ENCODE peak calls at places on chromosomes 5 and 9, in six cellular contexts. L is mucosa of descending colon, W is upper lobe of right lung, X is tibial nerve, V is transverse colon, P is fibroblast of mammary gland. E is an unnamed sample.

GRCh38 chr5:96952118-96952750 is 16.4 kb downstream of the LNPEP start:
- DNase-seq in L (no peak), W (no peak), X (no peak), V (no peak), P (no peak), E (no peak)

GRCh38 chr5:134874831-134875655 is 872 bp downstream of the TXNDC15 start:
- DNase-seq in L (peak; percentile 64), W (peak; percentile 66), X (peak; percentile 58), V (peak; percentile 67), P (peak; percentile 92), E (peak; percentile 57)

GRCh38 chr9:134820901-134821300 is 59.7 kb upstream of the FCN2 start:
- DNase-seq in L (no peak), W (no peak), X (no peak), V (no peak), P (no peak), E (no peak)

GRCh38 chr5:110687485-110687884 is 39.0 kb downstream of the TMEM232 start:
- DNase-seq in L (no peak), W (no peak), X (no peak), V (no peak), P (no peak), E (no peak)

GRCh38 chr5:73234156-73234555 is 61.2 kb downstream of the TMEM174 start:
- DNase-seq in L (no peak), W (no peak), X (no peak), V (no peak), P (no peak), E (no peak)

GRCh38 chr5:61298066-61298465 is 34.0 kb upstream of the ZSWIM6 start:
- DNase-seq in L (no peak), W (no peak), X (no peak), V (no peak), P (no peak), E (no peak)

GRCh38 chr9:113737414-113738271 is 138.5 kb upstream of the ZNF618 start:
- DNase-seq in L (peak; percentile 75), W (no peak), X (no peak), V (peak; percentile 32), P (peak; percentile 67), E (no peak)

GRCh38 chr5:81045389-81045807 is 85.2 kb downstream of the RASGRF2 start:
- DNase-seq in L (no peak), W (no peak), X (no peak), V (no peak), P (no peak), E (no peak)

GRCh38 chr5:23221838-23222237 is 285.6 kb upstream of the PRDM9 start:
- DNase-seq in L (no peak), W (no peak), X (no peak), V (no peak), P (no peak), E (no peak)

GRCh38 chr9:75548871-75549270 is 341.6 kb upstream of the PCSK5 start:
- DNase-seq in L (no peak), W (no peak), X (no peak), V (no peak), P (no peak), E (no peak)

GRCh38 chr5:158436271-158437065 is 577.5 kb upstream of the CLINT1 start:
- DNase-seq in L (no peak), W (no peak), X (no peak), V (no peak), P (no peak), E (no peak)

GRCh38 chr5:60526336-60526875 is 173.6 kb downstream of the DEPDC1B start:
- DNase-seq in L (no peak), W (no peak), X (no peak), V (no peak), P (no peak), E (no peak)

GRCh38 chr9:109604788-109605187 is 106.7 kb upstream of the PTPN3 start:
- DNase-seq in L (no peak), W (no peak), X (no peak), V (no peak), P (peak; percentile 6), E (no peak)

GRCh38 chr5:157197088-157197487 is 16.4 kb downstream of the ITK start:
- DNase-seq in L (no peak), W (no peak), X (no peak), V (no peak), P (no peak), E (no peak)

GRCh38 chr9:76756273-76756650 is 8.0 kb upstream of the PCA3 start:
- DNase-seq in L (peak; percentile 51), W (no peak), X (no peak), V (peak; percentile 31), P (peak; percentile 44), E (no peak)

GRCh38 chr9:2291980-2292704 is 277.0 kb downstream of the SMARCA2 start:
- DNase-seq in L (peak; percentile 19), W (no peak), X (no peak), V (no peak), P (peak; percentile 44), E (no peak)

DNA sequence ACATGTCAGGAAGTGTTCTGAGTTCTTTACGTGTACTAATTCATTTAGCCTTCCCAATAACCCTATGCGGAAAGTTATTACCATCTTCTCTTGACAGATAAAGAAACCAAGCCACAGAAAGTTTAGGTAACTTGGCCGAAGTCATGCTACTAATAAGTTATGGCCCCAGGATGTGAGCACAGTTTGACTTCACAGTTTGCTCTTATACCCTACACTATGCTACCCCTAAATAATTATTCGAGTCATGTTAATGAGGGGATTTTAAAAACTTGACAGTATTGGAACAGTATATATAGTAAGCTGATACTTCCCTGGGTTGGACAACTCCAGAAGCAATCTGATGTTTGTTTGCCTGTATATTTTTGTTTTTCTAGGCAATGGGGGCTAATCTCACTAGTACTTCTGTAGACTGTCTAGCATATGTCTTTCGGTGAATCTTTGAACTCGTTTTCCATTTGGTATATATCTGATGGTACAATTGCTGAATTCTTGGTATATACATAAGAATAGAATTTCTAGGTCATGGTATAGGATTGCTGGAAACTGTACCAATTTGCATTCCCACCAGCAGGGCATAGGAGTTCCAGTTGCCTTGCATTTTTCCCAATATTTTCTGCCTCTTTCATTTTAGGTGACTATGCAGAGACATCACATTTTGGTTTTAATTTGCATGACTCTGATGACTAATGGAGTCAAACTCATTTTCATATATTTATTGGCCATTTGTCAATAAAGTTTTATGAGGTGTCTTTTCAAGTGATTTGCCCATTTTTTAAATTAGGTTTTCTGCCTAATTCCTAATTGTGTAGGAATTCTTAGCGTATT is 29.2 kb upstream of the PDCD1LG2 start:
- DNase-seq in L (no peak), W (no peak), X (no peak), V (no peak), P (no peak), E (no peak)
- TF ChIP-seq CTCF in L (no peak), W (no peak), X (no peak), V (no peak), P (peak; percentile 26), E (no peak)

GRCh38 chr9:137026828-137027227 is 1.2 kb downstream of the ABCA2 start:
- DNase-seq in L (no peak), W (no peak), X (no peak), V (no peak), P (no peak), E (no peak)
- H3K4me3 ChIP-seq in L (no peak overlapping the region), W (peak overlapping the region; percentile 52), X (peak overlapping the region; percentile 63), V (no peak overlapping the region), P (no peak overlapping the region), E (peak overlapping the region; percentile 59)

DNA sequence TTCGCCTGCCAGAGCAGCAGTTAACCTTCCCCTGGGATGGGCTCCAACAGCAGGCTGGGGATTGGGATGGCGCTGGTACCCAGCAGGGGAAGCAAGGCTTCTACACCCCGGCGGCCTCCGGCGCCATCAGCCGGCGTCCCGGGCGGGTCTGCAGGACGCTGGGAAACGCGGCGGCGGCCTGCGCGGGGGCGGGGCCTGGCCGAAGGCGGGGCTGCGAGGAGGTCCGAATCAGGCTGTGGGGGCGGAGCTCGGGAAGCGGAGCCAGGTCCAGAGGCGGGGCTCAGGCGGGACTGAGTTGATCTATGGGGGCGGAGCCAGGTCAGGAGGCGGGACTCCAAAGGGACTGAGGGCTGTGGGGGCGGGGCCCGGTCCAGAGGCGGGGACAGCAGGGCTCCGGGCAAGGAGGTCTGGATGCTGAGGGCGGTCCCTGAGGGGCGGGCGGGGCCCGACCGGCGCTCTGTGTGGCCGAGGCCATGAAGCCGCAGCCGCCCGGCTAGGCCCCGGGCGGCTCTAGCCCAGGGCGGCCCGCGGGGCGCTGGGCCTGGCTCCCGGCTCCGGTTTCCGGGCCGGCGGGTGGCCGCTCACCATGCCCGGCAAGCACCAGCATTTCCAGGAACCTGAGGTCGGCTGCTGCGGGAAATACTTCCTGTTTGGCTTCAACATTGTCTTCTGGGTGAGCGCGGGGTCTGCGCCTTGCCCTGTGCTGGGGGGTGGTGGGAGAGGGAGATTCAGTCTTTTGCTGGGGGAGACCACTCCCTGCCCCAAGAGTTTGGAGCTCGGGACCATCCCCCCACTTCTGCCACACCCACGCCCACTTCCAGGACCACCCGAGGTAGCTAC is at the start of gene TSPAN17:
- DNase-seq in L (peak; percentile 100), W (peak; percentile 100), X (peak; percentile 100), V (peak; percentile 100), P (peak; percentile 97), E (peak; percentile 84)
- TF ChIP-seq CTCF in L (peak; percentile 6), W (peak; percentile 25), X (peak; percentile 52), V (no peak), P (no peak), E (peak; percentile 46)

DNA sequence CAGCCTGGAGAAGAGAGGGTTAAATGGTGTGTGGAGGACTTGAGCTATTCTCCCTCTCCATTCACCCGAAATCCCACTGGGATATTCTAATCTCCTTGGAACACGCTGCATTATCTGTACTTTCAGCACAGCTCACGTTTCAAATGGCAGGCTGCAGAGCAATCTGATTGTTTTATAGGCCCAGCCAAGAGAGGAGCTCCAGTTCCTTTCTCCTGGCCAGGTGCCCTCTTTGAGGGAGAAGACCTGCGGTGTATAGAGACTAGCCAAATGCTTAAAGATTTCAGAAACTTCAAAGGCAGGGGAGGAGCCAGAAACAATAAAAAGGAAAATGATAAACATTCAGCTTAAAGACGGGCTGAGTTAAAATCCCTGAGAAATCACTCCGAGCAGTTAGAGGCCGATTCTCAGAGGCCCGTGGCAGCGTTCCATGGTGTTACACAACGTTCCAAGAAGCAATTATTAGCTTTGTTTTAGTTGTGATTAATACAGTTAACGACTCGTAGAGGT is 564.0 kb upstream of the KLF4 start:
- DNase-seq in L (peak; percentile 77), W (peak; percentile 71), X (peak; percentile 69), V (peak; percentile 68), P (peak; percentile 95), E (no peak)
- H3K4me3 ChIP-seq in L (no peak overlapping the region), W (no peak overlapping the region), X (no peak overlapping the region), V (no peak overlapping the region), P (no peak overlapping the region), E (no peak overlapping the region)

DNA sequence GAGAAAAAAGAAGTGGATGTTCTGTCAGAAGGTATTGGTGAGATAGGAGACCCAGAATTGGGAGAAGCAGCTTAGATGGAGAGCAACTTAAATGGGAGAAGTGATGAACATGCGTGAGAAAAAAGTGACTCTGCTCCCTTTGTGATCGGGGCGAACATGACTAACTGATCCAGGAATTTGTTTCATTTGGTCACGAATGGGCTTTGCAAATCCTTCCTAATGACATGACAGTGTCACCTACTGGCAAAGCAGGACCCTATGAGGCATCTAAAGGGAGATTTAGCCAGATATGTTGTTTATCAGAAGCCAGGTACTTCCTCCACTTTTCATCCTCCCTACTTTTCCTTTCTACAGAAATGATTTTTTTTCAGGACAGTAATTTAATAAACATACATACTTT is 787.4 kb upstream of the RGMB start:
- DNase-seq in L (no peak), W (no peak), X (no peak), V (no peak), P (peak; percentile 54), E (no peak)
- TF ChIP-seq CTCF in L (no peak), W (no peak), X (no peak), V (no peak), P (peak; percentile 5), E (no peak)

DNA sequence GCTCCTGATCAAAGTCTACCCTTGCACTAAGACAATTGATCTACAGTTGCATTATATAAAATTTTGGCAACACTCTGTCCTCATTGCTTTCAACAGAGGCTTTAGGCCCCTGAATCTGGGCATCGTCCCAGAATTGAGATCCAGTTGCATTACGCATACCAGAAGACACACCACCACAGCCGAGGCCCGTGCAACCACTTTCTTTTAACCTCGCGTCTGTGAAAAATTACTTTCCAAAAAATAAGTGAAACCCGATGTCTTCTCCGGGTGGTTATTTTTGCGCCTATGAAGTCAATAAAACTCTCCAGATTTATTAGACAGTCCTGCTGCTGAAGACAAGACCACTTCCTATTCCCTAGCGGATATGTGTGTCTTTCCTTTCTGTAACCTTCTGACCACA is 52.1 kb upstream of the NFIB start:
- DNase-seq in L (peak; percentile 12), W (no peak), X (no peak), V (no peak), P (peak; percentile 98), E (peak; percentile 60)
- H3K4me3 ChIP-seq in L (no peak overlapping the region), W (no peak overlapping the region), X (no peak overlapping the region), V (no peak overlapping the region), P (no peak overlapping the region), E (no peak overlapping the region)